ENCODE peak calls at places on chromosome X, in seven cellular contexts. M is OCI-LY7, Y is choroid plexus epithelial cell, F is MCF 10A, O is lower lobe of right lung, A is fibroblast of pulmonary artery, K is HFF-Myc. B is an unnamed sample.

GRCh38 chrX:112058255-112058654 is 24.3 kb downstream of the TRPC5 start:
- DNase-seq in M (no peak), Y (no peak), F (no peak), O (no peak), A (no peak), K (no peak), B (no peak)

GRCh38 chrX:100731441-100732281 is at the start of gene SYTL4:
- DNase-seq in M (no peak), Y (peak), F (peak), O (peak), A (no peak), K (no peak), B (no peak)

GRCh38 chrX:115023139-115023538 is 5.7 kb upstream of the IL13RA2 start:
- DNase-seq in M (no peak), Y (peak), F (peak), O (no peak), A (peak), K (peak), B (no peak)

GRCh38 chrX:152876931-152877840 is 20.7 kb upstream of the ZNF185 start:
- DNase-seq in M (no peak), Y (no peak), F (peak), O (no peak), A (no peak), K (no peak), B (no peak)

GRCh38 chrX:63809158-63809557 is 24.1 kb upstream of the ARHGEF9 start:
- DNase-seq in M (no peak), Y (no peak), F (no peak), O (no peak), A (no peak), K (no peak), B (no peak)

GRCh38 chrX:54920610-54921426 is at the start of gene TRO:
- DNase-seq in M (no peak), Y (peak), F (no peak), O (no peak), A (no peak), K (no peak), B (no peak)

GRCh38 chrX:33183366-33183765 is 28.0 kb downstream of the DMD start:
- DNase-seq in M (peak), Y (peak), F (no peak), O (no peak), A (peak), K (no peak), B (no peak)

GRCh38 chrX:154732421-154733071 is 18.3 kb downstream of the GAB3 start:
- DNase-seq in M (no peak), Y (peak), F (peak), O (no peak), A (peak), K (no peak), B (no peak)

GRCh38 chrX:48897157-48897620 is 379 bp downstream of the TIMM17B start:
- DNase-seq in M (peak), Y (peak), F (peak), O (peak), A (peak), K (no peak), B (peak)

GRCh38 chrX:131752493-131753198 is 208.8 kb downstream of the OR13H1 start:
- DNase-seq in M (no peak), Y (no peak), F (peak), O (no peak), A (no peak), K (no peak), B (peak)

GRCh38 chrX:110786486-110786885 is 9.1 kb downstream of the CHRDL1 start:
- DNase-seq in M (no peak), Y (peak), F (no peak), O (no peak), A (no peak), K (no peak), B (no peak)

GRCh38 chrX:13688384-13688771 is 550 bp upstream of the RAB9A start:
- DNase-seq in M (no peak), Y (no peak), F (no peak), O (no peak), A (no peak), K (no peak), B (no peak)

GRCh38 chrX:11704725-11705495 is 39.2 kb upstream of the ARHGAP6 start:
- DNase-seq in M (no peak), Y (peak), F (no peak), O (no peak), A (peak), K (no peak), B (no peak)

GRCh38 chrX:69507500-69507789 is 3.3 kb downstream of the NALF2 start:
- DNase-seq in M (peak), Y (no peak), F (no peak), O (no peak), A (no peak), K (no peak), B (no peak)

GRCh38 chrX:68821616-68822015 is 7.2 kb upstream of the EFNB1 start:
- DNase-seq in M (no peak), Y (no peak), F (no peak), O (no peak), A (no peak), K (no peak), B (no peak)

GRCh38 chrX:71163010-71163409 is 18.4 kb downstream of the NLGN3 start:
- DNase-seq in M (no peak), Y (no peak), F (no peak), O (no peak), A (no peak), K (no peak), B (no peak)

GRCh38 chrX:40479777-40480318 is 100.9 kb upstream of the ATP6AP2 start:
- DNase-seq in M (no peak), Y (no peak), F (no peak), O (no peak), A (no peak), K (no peak), B (no peak)

GRCh38 chrX:39823424-39823823 is 274.3 kb downstream of the BCOR start:
- DNase-seq in M (no peak), Y (no peak), F (no peak), O (no peak), A (no peak), K (no peak), B (no peak)

GRCh38 chrX:87299563-87300160 is 217.9 kb upstream of the KLHL4 start:
- DNase-seq in M (peak), Y (peak), F (peak), O (no peak), A (peak), K (no peak), B (no peak)

GRCh38 chrX:113305496-113305895 is 464.9 kb upstream of the AMOT start:
- DNase-seq in M (no peak), Y (peak), F (peak), O (no peak), A (peak), K (no peak), B (no peak)

GRCh38 chrX:132467029-132467428 is 21.8 kb downstream of the MBNL3 start:
- DNase-seq in M (no peak), Y (peak), F (no peak), O (no peak), A (peak), K (no peak), B (no peak)

GRCh38 chrX:105488731-105489130 is 268.2 kb upstream of the TEX13A start:
- DNase-seq in M (no peak), Y (peak), F (no peak), O (no peak), A (peak), K (no peak), B (no peak)

GRCh38 chrX:19785647-19786046 is 101.8 kb downstream of the SH3KBP1 start:
- DNase-seq in M (no peak), Y (no peak), F (no peak), O (no peak), A (no peak), K (no peak), B (no peak)

GRCh38 chrX:2324116-2324515 is 176.7 kb downstream of the DHRSX start:
- DNase-seq in M (no peak), Y (no peak), F (no peak), O (no peak), A (no peak), K (no peak), B (no peak)

GRCh38 chrX:30246769-30247489 is at the start of gene MAGEB1:
- DNase-seq in M (no peak), Y (no peak), F (no peak), O (no peak), A (no peak), K (no peak), B (no peak)

GRCh38 chrX:28988246-28988645 is 401.0 kb downstream of the IL1RAPL1 start:
- DNase-seq in M (no peak), Y (no peak), F (no peak), O (no peak), A (no peak), K (no peak), B (no peak)

GRCh38 chrX:153831435-153832150 is 1.2 kb upstream of the PDZD4 start:
- DNase-seq in M (no peak), Y (no peak), F (no peak), O (no peak), A (no peak), K (no peak), B (no peak)

GRCh38 chrX:43333543-43333942 is 322.6 kb upstream of the MAOA start:
- DNase-seq in M (peak), Y (peak), F (peak), O (no peak), A (peak), K (no peak), B (no peak)

GRCh38 chrX:148457279-148457678 is 43.1 kb upstream of the AFF2 start:
- DNase-seq in M (no peak), Y (no peak), F (no peak), O (peak), A (no peak), K (no peak), B (no peak)

GRCh38 chrX:15349046-15349445 is 13.7 kb upstream of the PIGA start:
- DNase-seq in M (peak), Y (peak), F (peak), O (no peak), A (peak), K (no peak), B (no peak)

GRCh38 chrX:1751781-1752180 is 136.9 kb downstream of the ASMT start:
- DNase-seq in M (no peak), Y (no peak), F (no peak), O (no peak), A (no peak), K (no peak), B (no peak)

GRCh38 chrX:153614818-153615217 is 15.9 kb upstream of the CCNQ start:
- DNase-seq in M (no peak), Y (no peak), F (no peak), O (no peak), A (no peak), K (no peak), B (no peak)

GRCh38 chrX:46913710-46914109 is 1.5 kb downstream of the JADE3 start:
- DNase-seq in M (no peak), Y (peak), F (peak), O (peak), A (peak), K (no peak), B (no peak)

DNA sequence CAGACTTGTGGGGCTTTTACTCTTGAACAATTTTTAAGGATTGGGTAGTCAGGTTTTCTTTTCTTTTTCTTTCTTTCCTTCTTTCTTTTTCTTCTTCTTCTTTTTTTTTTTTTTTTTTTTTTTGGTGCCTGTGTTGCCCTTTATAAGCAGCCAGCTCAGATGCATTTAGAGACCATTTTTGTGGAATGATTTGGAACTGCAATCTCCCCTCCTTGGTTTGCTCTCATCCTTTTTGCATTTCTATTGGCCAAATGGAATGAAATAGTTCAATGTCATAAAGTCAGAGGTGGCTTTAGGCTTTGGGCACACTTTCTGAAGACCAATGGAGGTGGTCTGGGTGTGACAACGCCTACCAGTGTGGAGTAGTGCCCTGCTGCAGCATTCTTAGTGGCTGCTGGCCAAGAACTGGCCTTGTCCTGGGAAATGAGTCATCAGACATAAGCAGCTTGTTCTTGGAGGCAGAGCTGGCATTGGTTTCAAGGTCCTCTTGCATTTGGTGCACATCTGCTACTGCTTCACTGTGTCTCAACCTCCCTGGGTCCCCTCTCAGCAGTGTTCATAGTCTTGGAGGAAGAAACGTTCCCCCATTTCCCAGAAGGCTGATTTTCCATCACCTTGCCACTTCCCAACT is 84.5 kb downstream of the CT47B1 start:
- DNase-seq in M (no peak), Y (peak), F (peak), O (no peak), A (peak), K (peak), B (peak)
- TF ChIP-seq CTCF in M (no peak), Y (no peak), F (no peak), O (no peak), A (no peak), K (no peak), B (no peak)

GRCh38 chrX:119009071-119009470 is 34.7 kb downstream of the LONRF3 start:
- DNase-seq in M (no peak), Y (no peak), F (no peak), O (no peak), A (no peak), K (no peak), B (no peak)

GRCh38 chrX:119003462-119003861 is 29.0 kb downstream of the LONRF3 start:
- DNase-seq in M (no peak), Y (no peak), F (no peak), O (no peak), A (no peak), K (no peak), B (no peak)

GRCh38 chrX:119008122-119008744 is 33.8 kb downstream of the LONRF3 start:
- DNase-seq in M (peak), Y (peak), F (peak), O (no peak), A (peak), K (peak), B (no peak)

GRCh38 chrX:119007189-119007770 is 32.9 kb downstream of the LONRF3 start:
- DNase-seq in M (no peak), Y (no peak), F (no peak), O (no peak), A (no peak), K (no peak), B (no peak)

GRCh38 chrX:119004920-119005524 is 30.6 kb downstream of the LONRF3 start:
- DNase-seq in M (peak), Y (peak), F (peak), O (peak), A (peak), K (peak), B (no peak)
- TF ChIP-seq CTCF in M (peak), Y (peak), F (peak), O (peak), A (peak), K (peak), B (no peak)

GRCh38 chrX:130702867-130703707 is 199.9 kb downstream of the ENOX2 start:
- DNase-seq in M (no peak), Y (no peak), F (no peak), O (no peak), A (no peak), K (no peak), B (no peak)
- TF ChIP-seq CTCF in M (no peak), Y (no peak), F (no peak), O (no peak), A (no peak), K (no peak), B (no peak)

GRCh38 chrX:18769812-18770573 is 62.5 kb downstream of the PPEF1 start:
- DNase-seq in M (no peak), Y (no peak), F (no peak), O (no peak), A (peak), K (no peak), B (no peak)
- TF ChIP-seq CTCF in M (no peak), Y (no peak), F (no peak), O (no peak), A (peak), K (no peak), B (no peak)

DNA sequence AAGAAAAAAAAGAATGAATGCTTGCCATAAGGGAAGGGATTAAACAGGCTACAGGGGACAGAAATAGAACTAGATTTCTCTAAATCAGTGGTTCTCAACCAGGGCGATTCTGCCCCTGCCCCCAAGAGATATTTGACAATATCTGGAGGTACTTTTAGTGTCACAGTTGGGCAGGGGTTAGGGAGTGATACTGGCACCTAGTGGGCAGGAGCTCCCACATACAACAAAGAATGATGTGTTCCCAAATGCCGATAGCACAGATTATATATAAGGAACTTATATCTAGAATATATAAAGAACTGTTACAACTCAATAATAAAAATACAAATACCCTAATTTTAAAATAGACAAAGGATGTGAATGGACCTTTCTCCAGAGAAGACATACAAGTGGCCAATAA is 14.7 kb downstream of the S100G start:
- DNase-seq in M (no peak), Y (no peak), F (no peak), O (no peak), A (no peak), K (no peak), B (no peak)
- TF ChIP-seq CTCF in M (peak), Y (peak), F (no peak), O (no peak), A (no peak), K (no peak), B (no peak)

GRCh38 chrX:140661657-140662056 is 47.9 kb upstream of the LINC00632 start:
- DNase-seq in M (no peak), Y (peak), F (peak), O (no peak), A (no peak), K (no peak), B (no peak)
- TF ChIP-seq CTCF in M (no peak), Y (peak), F (peak), O (no peak), A (no peak), K (no peak), B (no peak)

DNA sequence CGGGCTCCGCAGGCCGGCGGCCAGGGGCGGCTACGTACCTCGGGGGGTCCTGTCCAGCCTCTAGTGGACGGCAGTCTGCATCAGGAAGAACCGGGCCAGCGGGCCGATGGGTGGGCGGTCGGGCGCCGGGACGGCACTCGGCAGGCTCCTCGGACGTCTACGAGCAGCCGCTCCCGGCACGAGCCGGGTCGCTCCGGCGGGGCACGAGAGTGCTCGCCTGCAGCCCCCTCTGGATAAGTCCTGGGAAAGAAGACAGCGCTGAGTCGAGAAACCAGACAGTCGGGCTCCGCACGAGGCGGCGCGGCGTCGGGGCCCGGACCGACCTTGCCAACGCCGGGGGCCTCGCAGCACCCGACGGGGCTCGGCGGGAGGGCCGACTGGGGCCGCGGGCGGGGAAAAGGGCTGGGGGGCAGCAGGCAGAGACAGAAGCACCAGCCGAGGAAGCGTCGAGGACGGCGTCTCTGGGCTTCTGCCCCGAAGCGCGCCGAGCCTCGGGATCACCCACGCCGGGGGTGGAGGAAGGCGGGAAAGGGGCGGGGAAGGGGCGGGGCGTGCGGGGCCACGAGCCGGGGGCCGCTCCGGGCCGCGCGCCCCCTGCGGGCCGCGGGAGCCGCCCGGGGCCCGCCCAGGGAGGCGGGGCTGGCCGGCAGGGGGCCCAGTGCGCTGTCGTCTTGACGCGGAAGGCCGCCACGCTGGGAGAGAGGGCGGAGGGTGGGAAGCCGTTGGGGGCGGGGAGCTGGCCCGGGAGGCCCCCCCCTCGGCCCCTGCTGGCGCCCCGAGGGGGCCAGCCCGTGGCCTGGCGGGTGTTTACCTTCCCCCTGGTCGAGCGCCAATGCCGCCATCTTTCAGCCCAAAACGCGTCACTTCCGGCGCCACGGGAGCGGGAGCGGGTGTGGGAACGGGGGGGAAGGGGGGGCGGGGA is 1.9 kb downstream of the KLHL15 start:
- DNase-seq in M (peak), Y (peak), F (peak), O (peak), A (peak), K (peak), B (peak)
- TF ChIP-seq CTCF in M (peak), Y (no peak), F (no peak), O (peak), A (no peak), K (no peak), B (no peak)